ENCODE peak calls at places on chromosomes 1 and 21, in ten cellular contexts. E is PC-3; B is adrenal gland; K is left ventricle myocardium inferior; H is CD8-positive, alpha-beta T cell; C is IMR-90; Y is fibroblast of lung; I is pancreas; V is kidney; Z is GM23248. R is an unnamed sample. For H3K36me3, the result is how much of the 10 kb centered on the place peaks cover.

GRCh38 chr1:51558375-51558924 is 39.4 kb upstream of the EPS15 start:
- DNase-seq in K (no peak), C (peak), E (peak), H (no peak), I (no peak), V (no peak), Y (peak), B (no peak), Z (peak), R (no peak)

GRCh38 chr1:1116701-1117468 is 996 bp upstream of the C1orf159 start:
- DNase-seq in I (peak), V (peak), K (peak), C (no peak), H (no peak), Y (peak), E (peak), Z (peak), B (peak), R (no peak)

GRCh38 chr1:74937176-74937575 is 197.0 kb upstream of the LHX8 start:
- DNase-seq in Y (no peak), E (no peak), V (no peak), C (no peak), B (no peak), Z (no peak), H (no peak), K (no peak), I (no peak), R (no peak)

GRCh38 chr1:155272466-155273133 is 704 bp downstream of the CLK2 start:
- DNase-seq in Z (peak), B (no peak), E (peak), K (no peak), Y (peak), C (peak), V (no peak), H (no peak), I (no peak), R (no peak)

GRCh38 chr1:38611661-38612211 is 247.8 kb downstream of the RRAGC start:
- DNase-seq in I (no peak), V (no peak), Z (no peak), B (no peak), Y (no peak), C (no peak), K (no peak), H (no peak), E (no peak), R (no peak)

GRCh38 chr1:29236993-29237905 is 927 bp downstream of the PTPRU start:
- DNase-seq in Z (peak), K (peak), C (peak), V (peak), B (peak), I (peak), H (no peak), Y (peak), E (peak), R (no peak)

GRCh38 chr1:116153692-116154031 is 42.5 kb downstream of the MAB21L3 start:
- DNase-seq in I (no peak), B (no peak), V (no peak), H (no peak), Y (no peak), Z (no peak), K (no peak), E (no peak), C (no peak), R (no peak)

GRCh38 chr1:162283657-162284056 is 93.0 kb downstream of the SPATA46 start:
- DNase-seq in Z (no peak), H (no peak), K (peak), E (no peak), C (no peak), B (peak), Y (no peak), V (no peak), I (peak), R (no peak)

GRCh38 chr1:110674337-110675059 is at the start of gene KCNA3:
- DNase-seq in K (peak), H (peak), Y (no peak), E (no peak), B (no peak), Z (peak), I (peak), C (no peak), V (peak), R (peak)

GRCh38 chr1:27724961-27725373 is 794 bp upstream of the FAM76A start:
- DNase-seq in I (peak), H (no peak), C (no peak), K (peak), E (no peak), B (peak), Z (peak), Y (peak), V (peak), R (no peak)

DNA sequence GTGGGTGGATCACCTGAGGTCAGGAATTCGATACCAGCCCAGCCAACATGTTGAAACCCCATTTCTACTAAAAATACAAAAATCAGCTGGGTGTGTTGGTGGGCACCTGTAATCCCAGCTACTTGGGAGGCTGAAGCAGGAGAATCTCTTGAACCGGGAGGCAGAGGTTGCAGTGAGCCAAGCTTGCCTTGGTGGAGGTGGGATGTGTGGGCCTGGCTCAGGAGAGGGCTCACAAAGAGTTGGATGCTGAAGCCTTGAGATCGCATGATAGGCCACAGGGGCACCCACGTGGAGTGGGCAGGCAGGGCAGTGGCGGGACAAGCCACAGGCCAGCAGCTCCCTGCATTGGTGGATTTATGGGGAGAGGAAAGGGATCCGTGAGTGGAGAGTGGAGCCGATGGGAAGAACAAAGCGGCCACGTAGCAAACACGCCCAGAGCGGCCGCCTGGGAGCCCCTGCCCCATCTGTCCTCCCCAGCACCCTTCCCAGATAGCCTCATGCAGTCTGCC is 4.4 kb downstream of the THAP3 start:
- DNase-seq in H (no peak), I (no peak), Z (no peak), B (no peak), Y (no peak), C (no peak), K (no peak), E (no peak), V (no peak), R (no peak)
- H3K36me3 ChIP-seq in H (under half), I (under half), Z (under half), B (under half), Y (under half), C (under half), K (half or more), E (under half), V (under half), R (under half)

GRCh38 chr1:62997849-62998248 is 213.9 kb downstream of the ATG4C start:
- DNase-seq in E (no peak), C (no peak), Z (no peak), B (no peak), H (no peak), K (no peak), V (no peak), Y (no peak), I (no peak), R (no peak)
- H3K36me3 ChIP-seq in E (under half), C (under half), Z (under half), B (under half), H (under half), K (under half), V (under half), Y (under half), I (under half), R (under half)

DNA sequence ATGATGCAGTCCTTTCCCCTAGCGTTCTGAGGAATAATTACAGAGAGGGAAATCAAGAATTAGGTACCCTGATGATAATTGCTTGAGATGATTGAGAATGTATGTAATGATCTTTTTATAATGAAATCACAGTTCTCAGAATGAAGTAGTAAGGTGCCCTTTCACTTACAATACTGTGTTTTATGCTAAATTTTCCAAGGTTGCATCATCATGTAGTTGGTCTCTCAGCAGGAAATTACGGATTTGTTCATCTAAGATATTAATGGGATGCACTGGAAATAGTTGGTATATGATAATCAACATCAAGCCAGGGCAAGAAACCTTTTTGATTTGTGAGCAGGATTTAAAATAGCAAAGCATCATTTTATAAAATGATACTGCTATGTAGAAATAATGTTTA is 34.1 kb downstream of the AGT start:
- DNase-seq in K (no peak), C (no peak), V (no peak), H (no peak), E (no peak), B (no peak), I (no peak), Y (no peak), Z (no peak), R (no peak)
- H3K36me3 ChIP-seq in K (half or more), C (under half), V (under half), H (under half), E (half or more), B (under half), I (under half), Y (under half), Z (under half), R (under half)

DNA sequence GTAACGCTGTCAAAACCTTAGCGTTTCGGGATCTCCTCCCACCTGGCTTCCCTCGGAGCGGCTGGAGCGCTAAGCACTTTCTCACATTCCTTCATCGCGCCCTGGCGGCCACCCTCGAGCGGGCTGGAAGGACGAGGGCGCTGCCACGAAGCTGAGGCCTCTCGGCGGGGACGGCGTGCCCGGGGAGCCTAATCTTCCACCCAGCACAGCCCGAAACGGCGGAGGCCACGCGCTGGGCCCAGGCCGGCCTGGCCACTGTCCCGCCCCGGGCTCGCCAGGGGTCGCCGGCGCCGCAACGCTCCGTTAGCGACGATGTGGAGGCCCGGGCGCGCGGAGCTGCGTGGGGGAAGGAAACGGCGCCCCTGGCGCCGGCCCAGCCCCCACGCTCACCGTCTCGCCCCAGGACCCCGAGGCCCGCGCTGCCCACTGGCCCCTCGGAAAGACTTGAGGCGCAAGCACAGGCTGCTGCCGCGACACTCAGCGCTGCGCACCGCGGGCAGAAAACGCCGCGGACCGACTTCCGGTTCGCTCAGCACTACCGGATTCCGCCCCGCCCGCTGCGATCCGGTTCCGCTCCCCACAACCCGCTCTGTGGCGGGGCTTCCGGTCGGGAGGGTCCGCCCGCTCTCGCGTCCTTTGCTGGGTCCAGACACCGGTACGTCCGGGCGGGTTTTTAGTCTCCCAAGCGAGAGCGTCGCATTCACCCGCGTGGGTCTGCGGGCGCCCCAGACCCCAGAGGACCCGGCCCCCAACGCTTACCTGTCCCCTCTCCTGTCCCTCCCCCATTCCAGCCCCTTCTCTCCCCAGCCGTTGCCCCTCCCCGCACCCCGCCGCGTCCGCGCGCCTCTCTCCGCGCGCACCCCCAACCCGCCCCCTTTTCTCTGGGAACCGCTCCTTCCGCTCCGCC is at the start of gene YBEY:
- DNase-seq in V (peak), B (peak), H (peak), K (peak), I (peak), C (peak), Y (peak), Z (peak), E (peak), R (peak)
- H3K36me3 ChIP-seq in V (under half), B (under half), H (under half), K (under half), I (under half), C (under half), Y (under half), Z (under half), E (under half), R (under half)

R was measured in iPS DF 6.9.